ENCODE peak calls at places on chromosomes 11 and 22, in nine cellular contexts. C, R, M, W, X, E, P, I and U are unnamed samples.

GRCh38 chr11:2263724-2264360 is 6.5 kb downstream of the ASCL2 start:
- DNase-seq in C (no peak), X (no peak), E (no peak), I (no peak), P (no peak), R (no peak), W (no peak), M (no peak), U (no peak)

GRCh38 chr11:70527046-70527395 is 128.7 kb downstream of the CTTN start:
- DNase-seq in E (no peak), P (no peak), C (no peak), W (no peak), I (no peak), M (no peak), R (no peak), X (no peak), U (no peak)

GRCh38 chr11:33534575-33534974 is 166.1 kb downstream of the C11orf91 start:
- DNase-seq in C (no peak), W (no peak), E (no peak), M (no peak), X (no peak), R (no peak), I (no peak), P (no peak), U (no peak)

GRCh38 chr11:40877256-40877655 is 582.2 kb downstream of the LRRC4C start:
- DNase-seq in R (no peak), W (no peak), X (no peak), C (no peak), E (no peak), I (peak; percentile 6), P (no peak), M (no peak), U (no peak)

GRCh38 chr11:69468911-69469885 is 12.3 kb upstream of the LINC01488 start:
- DNase-seq in E (no peak), R (no peak), P (no peak), I (no peak), M (no peak), X (no peak), W (no peak), C (no peak), U (no peak)

GRCh38 chr22:32255726-32256125 is 579 bp upstream of the SLC5A4 start:
- DNase-seq in I (no peak), X (no peak), E (no peak), R (no peak), W (no peak), C (no peak), P (no peak), M (no peak), U (no peak)

GRCh38 chr11:102269927-102270326 is 47.4 kb upstream of the BIRC3 start:
- DNase-seq in X (no peak), P (no peak), R (no peak), M (no peak), W (no peak), C (no peak), E (no peak), I (no peak), U (no peak)

GRCh38 chr11:103465555-103466140 is 356.4 kb downstream of the DYNC2H1 start:
- DNase-seq in W (no peak), R (no peak), C (no peak), I (no peak), E (no peak), P (no peak), X (no peak), M (no peak), U (no peak)

DNA sequence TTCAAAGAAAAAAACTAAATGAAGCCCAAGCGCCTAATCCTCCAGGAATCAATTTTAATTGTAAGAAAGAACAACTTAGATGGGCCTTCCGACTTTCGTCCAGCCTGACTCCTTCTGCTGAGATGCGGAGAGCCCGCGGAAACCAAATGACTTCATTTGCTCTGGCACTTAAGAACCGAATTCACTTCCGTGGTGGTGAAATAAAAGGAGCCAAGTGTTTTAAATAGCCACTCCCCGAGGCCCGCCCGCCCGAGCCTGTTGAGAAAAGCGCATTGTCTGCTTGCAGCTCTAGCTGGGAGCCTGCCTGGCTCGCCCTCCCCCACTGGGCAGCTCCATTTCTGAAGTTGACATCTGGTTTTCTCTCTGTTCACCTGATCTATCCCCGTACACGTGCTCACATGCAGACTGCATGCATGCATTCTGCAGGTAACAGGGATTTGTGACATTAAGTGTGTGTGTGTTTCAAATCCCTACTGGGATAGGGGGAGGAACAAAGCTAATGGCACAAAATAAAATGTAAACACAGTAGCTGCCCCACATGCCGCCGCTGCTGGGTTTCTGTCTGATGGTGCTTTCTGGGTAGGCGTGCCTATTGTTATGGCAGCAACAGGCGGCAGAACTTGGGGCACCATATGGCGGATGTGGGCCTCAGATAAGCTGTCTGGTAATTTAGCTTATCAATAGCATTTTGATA is 6.2 kb downstream of the TEAD1 start:
- DNase-seq in C (peak; percentile 95), E (peak; percentile 27), P (peak; percentile 18), M (peak; percentile 82), X (peak; percentile 83), I (peak; percentile 81), W (peak; percentile 86), R (no peak), U (peak; percentile 86)
- H3K4me1 ChIP-seq in C (peaks cover 70% of the 10 kb centered on the region), E (peaks cover 17% of the 10 kb centered on the region), P (peaks cover 4% of the 10 kb centered on the region), M (peaks cover 5% of the 10 kb centered on the region), X (peaks cover 19% of the 10 kb centered on the region), I (peaks cover 67% of the 10 kb centered on the region), W (peaks cover 24% of the 10 kb centered on the region), R (peaks cover 7% of the 10 kb centered on the region), U (peaks cover 34% of the 10 kb centered on the region)

GRCh38 chr11:19917069-19917468 is 204.4 kb downstream of the NAV2 start:
- DNase-seq in E (no peak), R (no peak), C (no peak), I (no peak), P (no peak), X (no peak), W (no peak), M (no peak), U (no peak)

GRCh38 chr11:19919050-19919561 is 206.5 kb downstream of the NAV2 start:
- DNase-seq in I (peak; percentile 69), P (no peak), W (peak; percentile 27), X (no peak), R (no peak), E (no peak), M (no peak), C (peak; percentile 85), U (peak; percentile 83)

GRCh38 chr11:19920982-19921381 is 208.3 kb downstream of the NAV2 start:
- DNase-seq in W (no peak), P (no peak), R (no peak), E (no peak), M (no peak), X (no peak), I (no peak), C (no peak), U (no peak)

GRCh38 chr11:19915808-19916207 is 203.2 kb downstream of the NAV2 start:
- DNase-seq in E (no peak), R (no peak), W (no peak), C (no peak), I (no peak), M (no peak), X (no peak), P (no peak), U (no peak)

DNA sequence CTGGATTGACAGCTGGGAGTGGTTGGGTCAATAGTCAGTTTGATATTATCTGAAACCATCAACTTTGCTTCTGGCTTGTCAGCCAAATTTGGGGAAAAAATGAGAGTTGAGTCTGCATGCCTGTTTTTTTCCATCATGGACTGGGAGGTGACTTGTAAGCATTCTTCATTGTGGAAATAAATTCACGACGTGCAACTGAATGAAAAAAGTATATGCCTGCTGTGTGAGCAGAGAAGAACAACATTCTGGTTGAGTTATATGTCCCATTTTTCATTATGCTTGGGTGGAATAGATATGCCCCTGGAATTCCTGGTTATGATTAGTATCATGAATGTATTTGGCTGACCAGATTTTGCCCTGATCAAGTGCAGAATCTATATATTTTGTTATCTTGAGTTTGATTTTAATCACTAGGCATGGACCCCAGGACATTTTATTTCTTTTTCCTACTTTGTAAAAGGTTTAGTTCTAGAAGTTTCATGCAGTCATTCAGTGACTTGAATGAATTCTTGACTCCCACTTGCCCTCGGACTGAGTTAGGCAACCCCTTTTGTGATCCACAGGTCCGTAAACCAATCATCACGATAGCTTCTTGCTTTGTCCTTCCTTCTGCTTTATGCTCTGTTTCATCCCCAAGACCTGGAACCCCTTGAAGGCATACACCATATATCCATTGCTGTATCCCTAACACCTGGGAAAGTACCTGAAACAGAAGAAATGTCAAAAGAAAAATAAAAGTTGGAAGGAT is 205.8 kb downstream of the NAV2 start:
- DNase-seq in R (no peak), E (no peak), W (no peak), X (no peak), I (no peak), M (no peak), P (no peak), C (no peak), U (no peak)
- H3K4me1 ChIP-seq in R (no peaks in the 10 kb centered on the region), E (no peaks in the 10 kb centered on the region), W (no peaks in the 10 kb centered on the region), X (no peaks in the 10 kb centered on the region), I (peaks cover 20% of the 10 kb centered on the region), M (no peaks in the 10 kb centered on the region), P (no peaks in the 10 kb centered on the region), C (peaks cover 56% of the 10 kb centered on the region), U (peaks cover 10% of the 10 kb centered on the region)

GRCh38 chr22:21841422-21841821 is 26.0 kb downstream of the MAPK1 start:
- DNase-seq in P (no peak), C (no peak), W (no peak), M (no peak), E (no peak), R (no peak), I (no peak), X (no peak), U (no peak)

GRCh38 chr22:21845558-21846452 is 21.6 kb downstream of the MAPK1 start:
- DNase-seq in X (no peak), C (no peak), W (no peak), R (no peak), E (no peak), I (no peak), M (no peak), P (no peak), U (no peak)

GRCh38 chr22:21839765-21840140 is 27.7 kb downstream of the MAPK1 start:
- DNase-seq in I (no peak), W (no peak), R (no peak), X (no peak), E (no peak), M (no peak), P (no peak), C (no peak), U (no peak)

GRCh38 chr22:21840236-21840823 is 27.1 kb downstream of the MAPK1 start:
- DNase-seq in I (no peak), M (no peak), P (no peak), C (no peak), R (no peak), X (no peak), W (no peak), E (no peak), U (no peak)

DNA sequence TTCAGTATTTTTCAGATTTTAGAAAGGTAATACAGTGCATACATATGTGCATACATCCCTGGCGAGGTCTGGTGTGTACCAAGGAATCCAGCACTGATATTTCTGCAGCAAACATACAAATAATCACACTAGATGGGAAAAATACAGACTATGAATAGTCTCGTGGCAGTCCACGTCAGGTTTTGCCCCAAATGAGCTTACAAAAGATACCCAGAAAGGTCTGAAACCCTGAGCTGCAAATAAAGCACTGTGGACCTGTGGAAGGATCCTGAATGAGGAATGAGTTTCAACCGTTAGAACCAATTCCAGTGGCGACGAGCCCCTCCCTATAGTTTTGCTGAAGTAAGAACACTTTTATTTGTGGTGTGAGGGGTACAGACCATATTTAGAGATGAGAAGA is 24.5 kb downstream of the MAPK1 start:
- DNase-seq in M (no peak), R (no peak), E (no peak), X (no peak), I (no peak), W (no peak), C (no peak), P (no peak), U (no peak)
- H3K4me1 ChIP-seq in M (no peaks in the 10 kb centered on the region), R (peaks cover 20% of the 10 kb centered on the region), E (peaks cover 6% of the 10 kb centered on the region), X (peaks cover 21% of the 10 kb centered on the region), I (peaks cover 15% of the 10 kb centered on the region), W (peaks cover 13% of the 10 kb centered on the region), C (peaks cover 38% of the 10 kb centered on the region), P (peaks cover 4% of the 10 kb centered on the region), U (peaks cover 18% of the 10 kb centered on the region)

GRCh38 chr11:10459029-10459970 is 4.2 kb downstream of the AMPD3 start:
- DNase-seq in C (no peak), I (no peak), M (no peak), R (peak; percentile 75), P (peak; percentile 76), X (no peak), W (no peak), E (no peak), U (no peak)
- H3K4me1 ChIP-seq in C (peaks cover 11% of the 10 kb centered on the region), I (peaks cover 23% of the 10 kb centered on the region), M (peaks cover 10% of the 10 kb centered on the region), R (peaks cover 47% of the 10 kb centered on the region), P (peaks cover 48% of the 10 kb centered on the region), X (no peaks in the 10 kb centered on the region), W (peaks cover 5% of the 10 kb centered on the region), E (peaks cover 12% of the 10 kb centered on the region), U (peaks cover 17% of the 10 kb centered on the region)